ENCODE peak calls at places on chromosomes 7 and 10, in ten cellular contexts. X is suprapubic skin, M is choroid plexus epithelial cell, Q is NCI-H460, Y is HT-29, B is occipital lobe, T is GM03348, W is hepatocyte, E is H9, H is globus pallidus. P is an unnamed sample.

GRCh38 chr7:142024547-142024946 is 28.9 kb downstream of the MGAM start:
- DNase-seq in X (no peak), M (peak), Q (no peak), Y (no peak), B (no peak), T (no peak), W (no peak), E (no peak), H (no peak), P (peak)

GRCh38 chr10:5942471-5942870 is 34.9 kb downstream of the IL15RA start:
- DNase-seq in X (no peak), M (no peak), Q (no peak), Y (no peak), B (no peak), T (no peak), W (no peak), E (no peak), H (peak), P (no peak)

GRCh38 chr7:22110227-22110839 is 164.6 kb upstream of the CDCA7L start:
- DNase-seq in X (no peak), M (peak), Q (peak), Y (peak), B (peak), T (peak), W (peak), E (peak), H (peak), P (peak)

GRCh38 chr10:11758527-11759236 is 16.5 kb downstream of the ECHDC3 start:
- DNase-seq in X (no peak), M (no peak), Q (no peak), Y (no peak), B (no peak), T (no peak), W (no peak), E (no peak), H (no peak), P (no peak)

GRCh38 chr10:48550977-48551376 is 53.9 kb downstream of the ARHGAP22 start:
- DNase-seq in X (no peak), M (no peak), Q (no peak), Y (no peak), B (no peak), T (no peak), W (no peak), E (no peak), H (no peak), P (no peak)

GRCh38 chr10:3068968-3069737 is 1.8 kb downstream of the PFKP start:
- DNase-seq in X (no peak), M (no peak), Q (no peak), Y (no peak), B (no peak), T (peak), W (peak), E (no peak), H (no peak), P (peak)

GRCh38 chr10:1486841-1487240 is 250.5 kb downstream of the ADARB2 start:
- DNase-seq in X (no peak), M (no peak), Q (no peak), Y (no peak), B (no peak), T (no peak), W (no peak), E (no peak), H (no peak), P (no peak)

GRCh38 chr10:124343351-124344265 is 75.1 kb downstream of the OAT start:
- DNase-seq in X (no peak), M (no peak), Q (no peak), Y (no peak), B (no peak), T (no peak), W (no peak), E (peak), H (no peak), P (no peak)

GRCh38 chr7:92953657-92954056 is 117.3 kb upstream of the CDK6 start:
- DNase-seq in X (no peak), M (peak), Q (no peak), Y (peak), B (no peak), T (peak), W (peak), E (no peak), H (no peak), P (no peak)

GRCh38 chr7:48089415-48089975 is 430 bp downstream of the UPP1 start:
- DNase-seq in X (no peak), M (no peak), Q (no peak), Y (peak), B (peak), T (peak), W (peak), E (peak), H (peak), P (peak)

GRCh38 chr7:20220293-20220755 is 3.1 kb upstream of the MACC1 start:
- DNase-seq in X (no peak), M (no peak), Q (no peak), Y (no peak), B (no peak), T (no peak), W (no peak), E (no peak), H (no peak), P (no peak)